ENCODE peak calls at places on chromosomes 4 and X, in six cellular contexts. O is aorta; D is thyroid gland; B is psoas muscle; L is CD8-positive, alpha-beta memory T cell; Q is heart left ventricle. M is an unnamed sample.

GRCh38 chrX:71859637-71860036 is 51.0 kb upstream of the NHSL2 start:
- DNase-seq in O (no peak), Q (no peak), B (no peak), L (peak; percentile 37), D (peak; percentile 26), M (no peak)

GRCh38 chrX:50081282-50081955 is 119.4 kb downstream of the AKAP4 start:
- DNase-seq in L (no peak), D (peak; percentile 62), Q (peak; percentile 19), O (no peak), B (peak; percentile 23), M (peak; percentile 31)

GRCh38 chr4:33696066-33696465 is 2548.2 kb downstream of the ARAP2 start:
- DNase-seq in O (no peak), Q (no peak), D (no peak), L (no peak), B (no peak), M (no peak)

GRCh38 chr4:142846729-142847606 is 867 bp upstream of the INPP4B start:
- DNase-seq in O (peak; percentile 73), D (peak; percentile 60), Q (peak; percentile 43), B (no peak), L (peak; percentile 57), M (peak; percentile 52)

GRCh38 chr4:123613586-123614344 is 217.2 kb downstream of the SPRY1 start:
- DNase-seq in O (no peak), D (no peak), B (no peak), L (no peak), Q (no peak), M (no peak)

GRCh38 chrX:28591542-28591941 is 4.3 kb downstream of the IL1RAPL1 start:
- DNase-seq in L (no peak), D (no peak), Q (no peak), B (no peak), O (no peak), M (no peak)

GRCh38 chr4:146486565-146486964 is 35.2 kb downstream of the SLC10A7 start:
- DNase-seq in O (no peak), Q (no peak), D (no peak), B (no peak), L (no peak), M (no peak)

GRCh38 chr4:139556071-139556734 is at the start of gene SETD7:
- DNase-seq in L (peak; percentile 36), D (peak; percentile 72), O (peak; percentile 92), B (peak; percentile 76), Q (peak; percentile 83), M (peak; percentile 76)

GRCh38 chr4:162952232-162952631 is 214.5 kb downstream of the NAF1 start:
- DNase-seq in L (no peak), D (no peak), O (no peak), Q (no peak), B (no peak), M (no peak)

GRCh38 chrX:130084651-130085237 is 25.6 kb downstream of the ELF4 start:
- DNase-seq in L (peak; percentile 11), O (no peak), B (no peak), Q (no peak), D (no peak), M (no peak)

GRCh38 chrX:50450324-50450723 is 20.3 kb downstream of the DGKK start:
- DNase-seq in O (no peak), D (no peak), B (no peak), Q (no peak), L (no peak), M (no peak)

GRCh38 chrX:10015711-10016515 is 48.8 kb downstream of the CLDN34 start:
- DNase-seq in O (peak; percentile 83), Q (peak; percentile 69), D (peak; percentile 39), L (peak; percentile 17), B (peak; percentile 38), M (peak; percentile 8)

GRCh38 chr4:70654605-70655011 is 11.7 kb downstream of the JCHAIN start:
- DNase-seq in O (no peak), B (no peak), Q (no peak), D (no peak), L (no peak), M (no peak)

GRCh38 chr4:122758033-122758432 is 25.5 kb downstream of the BBS12 start:
- DNase-seq in O (no peak), L (peak; percentile 18), B (no peak), D (no peak), Q (no peak), M (no peak)

GRCh38 chrX:108186811-108187210 is 95.2 kb downstream of the ATG4A start:
- DNase-seq in L (no peak), Q (no peak), B (no peak), D (no peak), O (no peak), M (no peak)

GRCh38 chr4:123666486-123666885 is 269.9 kb downstream of the SPRY1 start:
- DNase-seq in O (no peak), B (no peak), Q (no peak), D (no peak), L (no peak), M (no peak)

GRCh38 chrX:129540725-129541184 is 696 bp downstream of the OCRL start:
- DNase-seq in O (peak; percentile 61), D (peak; percentile 9), B (peak; percentile 15), L (no peak), Q (peak; percentile 15), M (peak; percentile 8)

GRCh38 chr4:153142700-153143438 is 61.4 kb upstream of the TRIM2 start:
- DNase-seq in Q (peak; percentile 63), D (peak; percentile 94), B (peak; percentile 55), O (peak; percentile 90), L (peak; percentile 52), M (peak; percentile 64)

GRCh38 chr4:182531555-182532162 is 288.5 kb downstream of the TENM3 start:
- DNase-seq in L (no peak), B (no peak), D (peak; percentile 17), Q (no peak), O (no peak), M (no peak)

GRCh38 chrX:106932492-106932923 is 12.3 kb downstream of the CLDN2 start:
- DNase-seq in D (no peak), B (no peak), L (no peak), O (no peak), Q (no peak), M (no peak)

GRCh38 chrX:87583679-87584078 is 66.1 kb downstream of the KLHL4 start:
- DNase-seq in B (no peak), L (no peak), O (no peak), Q (no peak), D (no peak), M (no peak)

GRCh38 chr4:152462047-152462446 is 73.8 kb downstream of the FBXW7 start:
- DNase-seq in B (no peak), L (no peak), Q (no peak), O (no peak), D (no peak), M (no peak)

GRCh38 chr4:112704991-112705845 is 68.3 kb downstream of the LARP7 start:
- DNase-seq in D (peak; percentile 37), O (peak; percentile 79), Q (peak; percentile 52), L (no peak), B (peak; percentile 24), M (peak; percentile 7)

GRCh38 chrX:155022587-155022986 is at the start of gene F8:
- DNase-seq in Q (no peak), D (no peak), B (no peak), O (no peak), L (no peak), M (no peak)

GRCh38 chr4:106245176-106245575 is 70.8 kb downstream of the TBCK start:
- DNase-seq in B (no peak), D (no peak), O (no peak), Q (no peak), L (no peak), M (no peak)

DNA sequence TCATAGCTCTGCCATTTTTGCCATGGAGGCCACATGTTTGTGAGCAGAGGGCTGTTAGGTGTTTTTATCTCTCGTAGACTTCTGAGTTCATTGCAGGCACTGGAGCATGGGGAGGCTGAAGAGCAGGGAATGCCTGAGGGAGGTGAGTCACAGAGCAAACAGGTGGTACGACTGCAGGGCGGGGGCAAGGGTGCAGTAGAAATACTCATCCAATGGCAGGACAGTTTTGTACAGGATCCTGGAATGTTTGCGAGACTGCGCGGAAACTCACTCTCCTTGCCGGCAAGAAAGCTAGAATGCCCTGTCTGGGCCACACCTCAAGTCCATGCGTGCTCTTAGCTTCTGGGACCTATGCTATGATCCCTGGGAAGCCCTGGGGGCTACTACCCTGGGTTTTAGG is 20.0 kb upstream of the VCX2 start:
- DNase-seq in O (no peak), Q (no peak), B (no peak), D (no peak), L (no peak), M (peak; percentile 6)
- H3K27ac ChIP-seq in O (no peak overlapping the region), Q (no peak overlapping the region), B (no peak overlapping the region), D (no peak overlapping the region), L (no peak overlapping the region), M (no peak overlapping the region)

DNA sequence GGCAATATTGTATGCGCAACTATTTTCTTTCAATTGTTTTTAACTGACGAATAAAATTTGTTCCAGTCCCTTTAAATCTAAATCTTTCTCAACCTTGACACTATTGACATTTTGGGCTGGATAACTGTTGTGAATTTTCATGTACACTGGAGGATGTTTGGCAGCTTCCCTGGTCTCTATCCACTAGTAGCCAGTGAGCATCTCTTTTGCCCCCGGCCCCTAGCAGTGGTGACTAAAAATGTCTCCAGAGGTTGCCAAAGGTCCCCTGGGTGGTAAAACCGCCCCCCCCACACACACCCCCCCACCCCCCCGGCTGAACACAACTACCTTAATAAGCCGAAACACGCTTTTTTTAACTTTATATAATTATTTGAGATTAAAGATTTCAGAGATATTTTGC is 514 bp downstream of the FANCB start:
- DNase-seq in L (no peak), Q (no peak), D (no peak), B (no peak), O (no peak), M (no peak)
- H3K36me3 ChIP-seq in L (no peaks in the 10 kb centered on the region), Q (no peaks in the 10 kb centered on the region), D (no peaks in the 10 kb centered on the region), B (no peaks in the 10 kb centered on the region), O (no peaks in the 10 kb centered on the region), M (no peaks in the 10 kb centered on the region)

GRCh38 chr4:85514117-85514516 is 39.2 kb downstream of the ARHGAP24 start:
- DNase-seq in L (no peak), Q (no peak), B (no peak), D (no peak), O (no peak), M (no peak)

GRCh38 chr4:85512446-85513205 is 37.7 kb downstream of the ARHGAP24 start:
- DNase-seq in L (no peak), O (no peak), B (no peak), D (no peak), Q (no peak), M (no peak)

GRCh38 chr4:85509882-85510631 is 35.1 kb downstream of the ARHGAP24 start:
- DNase-seq in B (no peak), Q (no peak), L (no peak), D (no peak), O (no peak), M (no peak)

GRCh38 chr4:85510632-85510984 is 35.7 kb downstream of the ARHGAP24 start:
- DNase-seq in D (no peak), O (no peak), Q (no peak), B (no peak), L (no peak), M (no peak)

GRCh38 chr4:85508654-85509053 is 33.7 kb downstream of the ARHGAP24 start:
- DNase-seq in O (no peak), D (no peak), L (no peak), Q (no peak), B (no peak), M (no peak)
- H3K27ac ChIP-seq in O (no peak overlapping the region), D (no peak overlapping the region), L (no peak overlapping the region), Q (no peak overlapping the region), B (no peak overlapping the region), M (no peak overlapping the region)

DNA sequence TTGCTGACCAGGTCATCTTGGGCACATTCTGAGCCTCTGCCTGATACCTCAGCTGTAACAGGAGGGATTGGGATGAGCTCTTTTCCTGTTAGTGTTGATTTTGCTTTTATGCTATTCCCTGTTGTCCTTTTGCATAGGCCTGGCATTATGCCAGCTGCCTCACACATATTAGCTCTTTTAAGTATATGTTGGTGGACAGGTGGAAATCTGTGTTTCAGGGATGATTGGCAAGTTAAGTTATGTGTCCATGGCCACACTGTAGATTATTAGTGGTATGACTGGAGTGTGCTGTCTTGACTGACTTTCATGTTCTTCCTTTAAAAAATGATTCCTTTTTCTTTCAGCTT is 28.9 kb downstream of the NSD2 start:
- DNase-seq in Q (no peak), O (no peak), B (no peak), L (no peak), D (no peak), M (no peak)
- H3K36me3 ChIP-seq in Q (no peaks in the 10 kb centered on the region), O (no peaks in the 10 kb centered on the region), B (peaks cover 39% of the 10 kb centered on the region), L (peaks cover 14% of the 10 kb centered on the region), D (no peaks in the 10 kb centered on the region), M (no peaks in the 10 kb centered on the region)

M was measured in prostate gland.